ENCODE peak calls at places on chromosomes 5 and 9, in ten cellular contexts. One of them, this sample, is unnamed.

GRCh38 chr9:95074632-95075269 is 242.8 kb downstream of the FANCC start:
- DNase-seq in adrenal gland: no peak
- DNase-seq in transverse colon: no peak
- DNase-seq in IMR-90: no peak
- DNase-seq in HCT116: no peak
- DNase-seq in right lobe of liver: no peak
- DNase-seq in A549: no peak
- DNase-seq in testis: peak
- DNase-seq in ovary: no peak
- DNase-seq in heart left ventricle: no peak
- DNase-seq in this sample: peak

GRCh38 chr5:6399978-6400910 is 21.9 kb upstream of the MED10 start:
- DNase-seq in A549: no peak
- DNase-seq in adrenal gland: no peak
- DNase-seq in heart left ventricle: no peak
- DNase-seq in testis: no peak
- DNase-seq in HCT116: no peak
- DNase-seq in ovary: no peak
- DNase-seq in transverse colon: no peak
- DNase-seq in right lobe of liver: no peak
- DNase-seq in IMR-90: peak
- DNase-seq in this sample: no peak

GRCh38 chr5:93512799-93513198 is 68.2 kb downstream of the NR2F1-AS1 start:
- DNase-seq in IMR-90: peak
- DNase-seq in right lobe of liver: no peak
- DNase-seq in testis: no peak
- DNase-seq in ovary: no peak
- DNase-seq in heart left ventricle: no peak
- DNase-seq in adrenal gland: no peak
- DNase-seq in transverse colon: no peak
- DNase-seq in A549: no peak
- DNase-seq in HCT116: no peak
- DNase-seq in this sample: no peak

GRCh38 chr9:87118594-87118993 is 171.3 kb upstream of the GAS1 start:
- DNase-seq in IMR-90: no peak
- DNase-seq in right lobe of liver: no peak
- DNase-seq in ovary: no peak
- DNase-seq in heart left ventricle: no peak
- DNase-seq in A549: no peak
- DNase-seq in testis: no peak
- DNase-seq in adrenal gland: no peak
- DNase-seq in HCT116: no peak
- DNase-seq in transverse colon: no peak
- DNase-seq in this sample: no peak

GRCh38 chr5:142065273-142065672 is 43.3 kb upstream of the NDFIP1 start:
- DNase-seq in HCT116: no peak
- DNase-seq in transverse colon: no peak
- DNase-seq in adrenal gland: no peak
- DNase-seq in testis: peak
- DNase-seq in heart left ventricle: no peak
- DNase-seq in ovary: no peak
- DNase-seq in IMR-90: peak
- DNase-seq in A549: no peak
- DNase-seq in right lobe of liver: no peak
- DNase-seq in this sample: no peak

GRCh38 chr9:69744688-69745380 is 15.0 kb downstream of the PTAR1 start:
- DNase-seq in right lobe of liver: no peak
- DNase-seq in heart left ventricle: no peak
- DNase-seq in testis: no peak
- DNase-seq in ovary: no peak
- DNase-seq in IMR-90: peak
- DNase-seq in A549: no peak
- DNase-seq in transverse colon: no peak
- DNase-seq in adrenal gland: no peak
- DNase-seq in HCT116: no peak
- DNase-seq in this sample: no peak

GRCh38 chr5:68920888-68921287 is 172.9 kb upstream of the SLC30A5 start:
- DNase-seq in right lobe of liver: no peak
- DNase-seq in IMR-90: no peak
- DNase-seq in A549: no peak
- DNase-seq in HCT116: no peak
- DNase-seq in adrenal gland: no peak
- DNase-seq in transverse colon: no peak
- DNase-seq in ovary: no peak
- DNase-seq in heart left ventricle: no peak
- DNase-seq in testis: no peak
- DNase-seq in this sample: no peak

GRCh38 chr5:31638286-31638685 is 645 bp upstream of the PDZD2 start:
- DNase-seq in IMR-90: no peak
- DNase-seq in transverse colon: no peak
- DNase-seq in adrenal gland: peak
- DNase-seq in testis: peak
- DNase-seq in A549: no peak
- DNase-seq in heart left ventricle: peak
- DNase-seq in ovary: peak
- DNase-seq in HCT116: no peak
- DNase-seq in right lobe of liver: peak
- DNase-seq in this sample: peak

GRCh38 chr9:134055981-134056461 is 11.8 kb downstream of the BRD3 start:
- DNase-seq in testis: peak
- DNase-seq in A549: peak
- DNase-seq in transverse colon: peak
- DNase-seq in heart left ventricle: peak
- DNase-seq in ovary: peak
- DNase-seq in IMR-90: peak
- DNase-seq in adrenal gland: peak
- DNase-seq in HCT116: no peak
- DNase-seq in right lobe of liver: peak
- DNase-seq in this sample: peak

GRCh38 chr5:14428302-14429081 is 153.1 kb upstream of the OTULINL start:
- DNase-seq in ovary: no peak
- DNase-seq in heart left ventricle: no peak
- DNase-seq in transverse colon: no peak
- DNase-seq in HCT116: no peak
- DNase-seq in adrenal gland: no peak
- DNase-seq in A549: no peak
- DNase-seq in testis: no peak
- DNase-seq in right lobe of liver: no peak
- DNase-seq in IMR-90: peak
- DNase-seq in this sample: no peak

GRCh38 chr5:176639981-176640380 is 7.3 kb upstream of the TSPAN17 start:
- DNase-seq in testis: no peak
- DNase-seq in transverse colon: no peak
- DNase-seq in HCT116: no peak
- DNase-seq in ovary: no peak
- DNase-seq in adrenal gland: peak
- DNase-seq in right lobe of liver: no peak
- DNase-seq in IMR-90: no peak
- DNase-seq in heart left ventricle: peak
- DNase-seq in A549: no peak
- DNase-seq in this sample: peak

GRCh38 chr5:16492398-16493175 is 27.0 kb upstream of the ZNF622 start:
- DNase-seq in adrenal gland: no peak
- DNase-seq in testis: peak
- DNase-seq in right lobe of liver: no peak
- DNase-seq in transverse colon: peak
- DNase-seq in heart left ventricle: peak
- DNase-seq in IMR-90: peak
- DNase-seq in A549: peak
- DNase-seq in HCT116: no peak
- DNase-seq in ovary: peak
- DNase-seq in this sample: peak
- TF ChIP-seq POLR2A in adrenal gland: no peak
- TF ChIP-seq POLR2A in testis: no peak
- TF ChIP-seq POLR2A in right lobe of liver: no peak
- TF ChIP-seq POLR2A in transverse colon: no peak
- TF ChIP-seq POLR2A in heart left ventricle: no peak
- TF ChIP-seq POLR2A in IMR-90: no peak
- TF ChIP-seq POLR2A in A549: no peak
- TF ChIP-seq POLR2A in HCT116: no peak
- TF ChIP-seq POLR2A in ovary: no peak
- TF ChIP-seq POLR2A in this sample: no peak

GRCh38 chr5:75890546-75890945 is 173.3 kb upstream of the POC5 start:
- DNase-seq in testis: no peak
- DNase-seq in ovary: no peak
- DNase-seq in A549: no peak
- DNase-seq in HCT116: no peak
- DNase-seq in transverse colon: no peak
- DNase-seq in IMR-90: no peak
- DNase-seq in heart left ventricle: no peak
- DNase-seq in right lobe of liver: no peak
- DNase-seq in adrenal gland: no peak
- DNase-seq in this sample: no peak

GRCh38 chr5:75886706-75887105 is 169.5 kb upstream of the POC5 start:
- DNase-seq in adrenal gland: no peak
- DNase-seq in IMR-90: no peak
- DNase-seq in heart left ventricle: no peak
- DNase-seq in transverse colon: no peak
- DNase-seq in HCT116: no peak
- DNase-seq in testis: no peak
- DNase-seq in ovary: no peak
- DNase-seq in right lobe of liver: no peak
- DNase-seq in A549: no peak
- DNase-seq in this sample: peak

GRCh38 chr5:75891020-75891419 is 173.8 kb upstream of the POC5 start:
- DNase-seq in HCT116: no peak
- DNase-seq in adrenal gland: no peak
- DNase-seq in IMR-90: no peak
- DNase-seq in ovary: no peak
- DNase-seq in testis: no peak
- DNase-seq in right lobe of liver: no peak
- DNase-seq in transverse colon: no peak
- DNase-seq in A549: no peak
- DNase-seq in heart left ventricle: no peak
- DNase-seq in this sample: no peak

GRCh38 chr5:75885321-75885720 is 168.1 kb upstream of the POC5 start:
- DNase-seq in IMR-90: no peak
- DNase-seq in adrenal gland: no peak
- DNase-seq in A549: no peak
- DNase-seq in transverse colon: no peak
- DNase-seq in HCT116: no peak
- DNase-seq in heart left ventricle: no peak
- DNase-seq in ovary: no peak
- DNase-seq in testis: no peak
- DNase-seq in right lobe of liver: no peak
- DNase-seq in this sample: no peak

DNA sequence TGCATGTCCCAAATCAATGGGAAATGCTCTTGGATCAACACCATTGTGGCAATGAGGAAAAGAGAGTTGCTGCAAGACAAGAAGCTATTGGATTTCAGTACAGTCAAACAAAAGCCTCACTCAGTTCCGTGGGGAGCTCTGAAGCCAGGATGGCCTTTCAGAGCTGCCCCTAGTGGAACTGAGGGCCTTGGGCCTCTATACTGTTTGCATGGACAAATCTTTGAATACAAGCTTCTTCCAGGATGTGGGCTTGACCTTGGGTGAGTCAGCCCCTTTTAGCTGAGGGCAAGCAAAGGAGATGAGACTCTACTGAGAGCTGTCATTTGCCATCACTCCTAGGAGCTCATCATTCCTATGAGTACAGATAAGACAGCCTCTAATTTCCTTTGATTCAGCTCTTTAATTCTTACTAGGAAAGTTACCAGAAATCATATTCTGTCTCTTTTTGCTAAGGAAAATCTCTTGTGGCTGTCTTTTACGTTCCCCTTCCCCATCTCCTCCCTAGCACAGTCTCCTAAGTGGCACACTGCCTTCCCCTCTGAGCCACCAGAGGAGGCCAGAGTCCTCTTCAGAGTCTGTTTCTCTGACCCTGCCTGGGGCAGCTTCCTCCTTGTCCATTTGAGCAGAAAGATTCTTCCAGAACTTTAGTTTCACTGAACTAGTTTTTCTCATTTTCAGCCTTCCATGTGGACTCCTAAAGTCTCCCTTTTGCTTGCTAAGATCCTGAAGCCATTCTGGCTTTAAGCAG is 168.8 kb upstream of the POC5 start:
- DNase-seq in HCT116: no peak
- DNase-seq in heart left ventricle: no peak
- DNase-seq in testis: peak
- DNase-seq in transverse colon: no peak
- DNase-seq in A549: no peak
- DNase-seq in adrenal gland: no peak
- DNase-seq in IMR-90: no peak
- DNase-seq in right lobe of liver: no peak
- DNase-seq in ovary: no peak
- DNase-seq in this sample: peak
- TF ChIP-seq CTCF in HCT116: peak
- TF ChIP-seq CTCF in heart left ventricle: no peak
- TF ChIP-seq CTCF in testis: no peak
- TF ChIP-seq CTCF in transverse colon: peak
- TF ChIP-seq CTCF in A549: no peak
- TF ChIP-seq CTCF in adrenal gland: peak
- TF ChIP-seq CTCF in IMR-90: no peak
- TF ChIP-seq CTCF in right lobe of liver: no peak
- TF ChIP-seq CTCF in ovary: no peak
- TF ChIP-seq CTCF in this sample: no peak

DNA sequence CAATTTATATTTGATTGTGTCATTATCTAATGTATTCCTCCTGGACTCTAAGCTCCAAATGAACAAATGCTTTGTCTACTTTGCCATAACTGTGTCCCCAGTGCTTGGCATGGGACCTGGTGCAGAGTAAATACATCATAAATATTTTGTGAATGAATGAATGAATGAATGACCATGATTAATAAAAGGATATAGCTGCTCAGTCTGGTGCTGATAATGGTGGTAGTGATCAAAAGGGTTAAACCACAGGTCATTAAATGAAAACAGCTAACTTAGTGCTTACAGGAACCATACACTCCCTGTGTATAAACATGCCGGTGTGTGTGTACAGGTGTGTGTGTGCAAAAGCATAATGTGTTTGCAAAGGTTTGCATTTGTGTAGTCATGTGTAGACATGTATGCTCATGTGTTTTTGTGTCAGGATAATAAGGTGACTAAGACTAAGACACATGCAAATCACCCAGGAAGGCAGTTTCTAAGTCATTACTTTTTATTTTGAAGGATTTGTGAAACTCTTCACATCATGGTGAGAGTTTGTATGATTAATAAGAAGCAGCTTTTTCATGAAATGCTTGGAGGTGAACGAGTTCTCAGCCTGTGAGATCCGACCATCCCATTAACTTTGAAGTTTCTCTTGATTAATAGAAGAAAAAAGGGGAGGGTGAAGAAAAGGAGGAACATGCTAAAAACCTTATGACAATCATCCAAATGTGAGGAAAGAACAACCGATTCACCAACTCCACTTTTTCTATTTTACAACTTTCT is 24.6 kb downstream of the SPARC start:
- DNase-seq in IMR-90: no peak
- DNase-seq in right lobe of liver: no peak
- DNase-seq in transverse colon: no peak
- DNase-seq in heart left ventricle: no peak
- DNase-seq in testis: no peak
- DNase-seq in ovary: no peak
- DNase-seq in HCT116: no peak
- DNase-seq in adrenal gland: no peak
- DNase-seq in A549: no peak
- DNase-seq in this sample: no peak
- H3K4me3 ChIP-seq in IMR-90: no peak
- H3K4me3 ChIP-seq in right lobe of liver: no peak
- H3K4me3 ChIP-seq in transverse colon: no peak
- H3K4me3 ChIP-seq in heart left ventricle: no peak
- H3K4me3 ChIP-seq in testis: no peak
- H3K4me3 ChIP-seq in ovary: no peak
- H3K4me3 ChIP-seq in HCT116: no peak
- H3K4me3 ChIP-seq in adrenal gland: no peak
- H3K4me3 ChIP-seq in A549: no peak
- H3K4me3 ChIP-seq in this sample: no peak

GRCh38 chr9:36882117-36882465 is 152.0 kb downstream of the PAX5 start:
- DNase-seq in HCT116: no peak
- DNase-seq in ovary: no peak
- DNase-seq in A549: no peak
- DNase-seq in right lobe of liver: no peak
- DNase-seq in adrenal gland: no peak
- DNase-seq in IMR-90: no peak
- DNase-seq in transverse colon: no peak
- DNase-seq in heart left ventricle: no peak
- DNase-seq in testis: no peak
- DNase-seq in this sample: no peak
- TF ChIP-seq POLR2A in HCT116: no peak
- TF ChIP-seq POLR2A in ovary: no peak
- TF ChIP-seq POLR2A in A549: no peak
- TF ChIP-seq POLR2A in right lobe of liver: no peak
- TF ChIP-seq POLR2A in adrenal gland: no peak
- TF ChIP-seq POLR2A in IMR-90: no peak
- TF ChIP-seq POLR2A in transverse colon: no peak
- TF ChIP-seq POLR2A in heart left ventricle: no peak
- TF ChIP-seq POLR2A in testis: no peak
- TF ChIP-seq POLR2A in this sample: no peak

This sample was measured in thyroid gland.